ENCODE peak calls at places on chromosomes 13 and 19, in four cellular contexts. W is amniotic stem cell, M is cardiac fibroblast, B is AG20443. Q is an unnamed sample.

GRCh38 chr19:48837586-48838191 is 1.4 kb upstream of the HSD17B14 start:
- DNase-seq in W (no peak), M (no peak), B (no peak), Q (no peak)

GRCh38 chr19:50399368-50399745 is 15.2 kb downstream of the POLD1 start:
- DNase-seq in W (no peak), M (no peak), B (no peak), Q (no peak)

GRCh38 chr13:80010286-80010831 is 330.6 kb downstream of the SPRY2 start:
- DNase-seq in W (no peak), M (no peak), B (no peak), Q (no peak)

GRCh38 chr13:48398450-48399095 is 14.3 kb downstream of the LPAR6 start:
- DNase-seq in W (no peak), M (no peak), B (no peak), Q (no peak)

GRCh38 chr19:28234637-28235036 is 978.3 kb downstream of the UQCRFS1 start:
- DNase-seq in W (no peak), M (peak; percentile 50), B (peak; percentile 63), Q (no peak)

GRCh38 chr13:22618002-22618401 is 562.8 kb upstream of the SGCG start:
- DNase-seq in W (no peak), M (no peak), B (no peak), Q (no peak)

GRCh38 chr19:44552324-44552723 is 22.8 kb upstream of the CEACAM20 start:
- DNase-seq in W (no peak), M (peak; percentile 16), B (peak; percentile 65), Q (no peak)

GRCh38 chr19:662207-662961 is 630 bp downstream of the RNF126 start:
- DNase-seq in W (no peak), M (no peak), B (peak; percentile 53), Q (no peak)

GRCh38 chr19:32642771-32643170 is 32.2 kb downstream of the ANKRD27 start:
- DNase-seq in W (no peak), M (no peak), B (no peak), Q (no peak)

GRCh38 chr13:49098771-49099512 is 121.2 kb upstream of the MLNR start:
- DNase-seq in W (no peak), M (peak; percentile 62), B (no peak), Q (no peak)

GRCh38 chr19:4969772-4970531 is 1.0 kb downstream of the KDM4B start:
- DNase-seq in W (no peak), M (peak; percentile 36), B (peak; percentile 16), Q (no peak)

GRCh38 chr13:50255639-50256038 is 240.4 kb downstream of the KCNRG start:
- DNase-seq in W (no peak), M (no peak), B (peak; percentile 16), Q (no peak)

GRCh38 chr13:81171065-81171647 is 830.2 kb upstream of the SPRY2 start:
- DNase-seq in W (no peak), M (peak; percentile 18), B (peak; percentile 10), Q (no peak)

GRCh38 chr13:93289047-93289446 is 62.4 kb downstream of the GPC6 start:
- DNase-seq in W (no peak), M (no peak), B (no peak), Q (no peak)

GRCh38 chr13:80400834-80401450 is 60.0 kb upstream of the SPRY2 start:
- DNase-seq in W (no peak), M (no peak), B (no peak), Q (no peak)

GRCh38 chr19:6718741-6719539 is 1.5 kb downstream of the C3 start:
- DNase-seq in W (no peak), M (peak; percentile 66), B (peak; percentile 51), Q (no peak)

GRCh38 chr13:107788464-107789165 is 426.7 kb downstream of the LIG4 start:
- DNase-seq in W (no peak), M (no peak), B (no peak), Q (no peak)

GRCh38 chr13:24038846-24039330 is 121.6 kb upstream of the SPATA13 start:
- DNase-seq in W (no peak), M (no peak), B (peak; percentile 68), Q (peak; percentile 56)